ENCODE peak calls at places on chromosome 19, in five cellular contexts. G is bronchial epithelial cell, N is fibroblast of mammary gland, F is SK-N-SH, U is fibroblast of the aortic adventitia. V is an unnamed sample.

GRCh38 chr19:33616857-33617256 is 4.9 kb upstream of the CHST8 start:
- DNase-seq in G (no peak), N (no peak), F (no peak), U (no peak), V (no peak)

GRCh38 chr19:7606289-7606688 is 10.6 kb downstream of the CAMSAP3 start:
- DNase-seq in G (no peak), N (no peak), F (no peak), U (no peak), V (no peak)

GRCh38 chr19:11378319-11379189 is 4.1 kb downstream of the SWSAP1 start:
- DNase-seq in G (peak; percentile 86), N (peak; percentile 90), F (peak; percentile 72), U (peak; percentile 79), V (peak; percentile 81)

GRCh38 chr19:4971816-4972495 is 3.0 kb downstream of the KDM4B start:
- DNase-seq in G (no peak), N (no peak), F (peak; percentile 34), U (no peak), V (no peak)

GRCh38 chr19:42287017-42287825 is 14.7 kb upstream of the PRR19 start:
- DNase-seq in G (no peak), N (no peak), F (no peak), U (no peak), V (no peak)

GRCh38 chr19:29321116-29321515 is 108.2 kb upstream of the UQCRFS1 start:
- DNase-seq in G (no peak), N (no peak), F (no peak), U (no peak), V (no peak)

GRCh38 chr19:16288544-16288943 is 36.1 kb upstream of the KLF2 start:
- DNase-seq in G (no peak), N (peak; percentile 21), F (no peak), U (peak; percentile 40), V (no peak)

GRCh38 chr19:53165691-53166091 is 6.8 kb upstream of the ZNF347 start:
- DNase-seq in G (no peak), N (no peak), F (no peak), U (no peak), V (no peak)

GRCh38 chr19:38213911-38214625 is 10.0 kb downstream of the DPF1 start:
- DNase-seq in G (no peak), N (peak; percentile 29), F (no peak), U (peak; percentile 11), V (peak; percentile 27)

GRCh38 chr19:37953576-37954303 is 46.7 kb downstream of the SIPA1L3 start:
- DNase-seq in G (no peak), N (peak; percentile 27), F (no peak), U (peak; percentile 34), V (no peak)

GRCh38 chr19:55675661-55676354 is 782 bp downstream of the EPN1 start:
- DNase-seq in G (peak; percentile 4), N (no peak), F (no peak), U (no peak), V (no peak)

GRCh38 chr19:10812902-10813404 is 23.1 kb downstream of the TMED1 start:
- DNase-seq in G (peak; percentile 62), N (peak; percentile 97), F (no peak), U (peak; percentile 92), V (peak; percentile 97)

GRCh38 chr19:33245948-33246728 is 20.5 kb upstream of the SLC7A10 start:
- DNase-seq in G (no peak), N (no peak), F (peak; percentile 38), U (peak; percentile 43), V (no peak)

GRCh38 chr19:342801-343421 is 1.7 kb downstream of the MIER2 start:
- DNase-seq in G (peak; percentile 75), N (peak; percentile 98), F (no peak), U (peak; percentile 91), V (peak; percentile 84)

GRCh38 chr19:52542984-52543664 is 15.7 kb downstream of the ZNF808 start:
- DNase-seq in G (no peak), N (no peak), F (no peak), U (no peak), V (no peak)

GRCh38 chr19:1961545-1961878 is 20.5 kb downstream of the CSNK1G2 start:
- DNase-seq in G (no peak), N (no peak), F (no peak), U (no peak), V (no peak)

GRCh38 chr19:3098141-3098514 is 4.0 kb downstream of the GNA11 start:
- DNase-seq in G (no peak), N (peak; percentile 47), F (no peak), U (peak; percentile 51), V (no peak)

GRCh38 chr19:39223703-39224279 is 19.7 kb upstream of the SYCN start:
- DNase-seq in G (peak; percentile 18), N (peak; percentile 26), F (no peak), U (peak; percentile 20), V (peak; percentile 40)

GRCh38 chr19:15555759-15556633 is 47.7 kb downstream of the CYP4F22 start:
- DNase-seq in G (peak; percentile 75), N (peak; percentile 90), F (peak; percentile 93), U (peak; percentile 91), V (peak; percentile 78)

GRCh38 chr19:10237702-10238101 is 6.6 kb upstream of the S1PR2 start:
- DNase-seq in G (peak; percentile 65), N (no peak), F (no peak), U (no peak), V (no peak)

GRCh38 chr19:679418-680286 is 3.5 kb downstream of the FSTL3 start:
- DNase-seq in G (peak; percentile 63), N (peak; percentile 84), F (peak; percentile 83), U (peak; percentile 86), V (peak; percentile 37)

GRCh38 chr19:39263912-39264305 is 4.3 kb upstream of the IFNL2 start:
- DNase-seq in G (no peak), N (no peak), F (no peak), U (no peak), V (no peak)

GRCh38 chr19:14764401-14764800 is 14.0 kb downstream of the ADGRE2 start:
- DNase-seq in G (no peak), N (no peak), F (no peak), U (no peak), V (no peak)

DNA sequence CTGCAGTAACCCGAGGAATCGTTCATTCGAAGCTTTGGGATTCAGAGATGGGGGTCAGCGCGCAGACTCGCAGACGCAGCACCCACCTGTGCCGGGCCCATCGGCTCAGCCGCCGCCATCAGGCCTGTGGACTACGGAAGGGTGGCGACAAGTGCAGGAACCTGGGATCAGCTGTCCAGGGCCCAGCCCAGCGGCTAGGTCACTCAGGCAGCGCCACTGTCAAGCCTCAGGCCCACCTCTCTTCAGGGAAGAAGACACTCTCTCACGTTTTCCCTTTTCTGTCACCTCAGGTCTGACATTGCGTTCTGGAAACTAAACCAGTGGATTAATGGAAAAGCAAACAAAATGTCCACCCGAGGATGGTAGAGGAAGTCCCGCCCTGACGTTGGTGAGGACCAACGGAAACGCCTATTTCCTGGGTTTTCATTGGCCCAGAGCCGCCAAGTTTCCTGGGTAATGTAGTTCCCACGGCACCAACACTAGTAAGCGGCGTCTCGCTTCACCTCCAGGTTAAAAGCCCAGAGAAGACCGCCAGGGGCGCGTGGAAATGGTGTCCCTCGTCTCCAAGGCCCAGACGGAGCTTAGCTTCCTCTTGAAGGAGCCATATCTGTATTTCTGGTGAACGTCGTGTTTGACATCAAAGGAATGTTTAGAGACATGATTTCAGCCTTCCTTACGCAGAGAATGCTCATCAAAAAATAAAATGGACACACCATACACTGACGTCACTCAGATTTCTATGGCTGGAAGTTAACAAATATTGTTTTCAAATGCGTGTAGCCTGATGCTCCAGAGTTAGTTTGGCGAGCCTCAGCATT is at the start of gene ZNF772:
- DNase-seq in G (peak; percentile 94), N (peak; percentile 92), F (peak; percentile 88), U (peak; percentile 94), V (peak; percentile 82)
- TF ChIP-seq CTCF in G (peak; percentile 78), N (peak; percentile 52), F (peak; percentile 54), U (peak; percentile 81), V (peak; percentile 70)

DNA sequence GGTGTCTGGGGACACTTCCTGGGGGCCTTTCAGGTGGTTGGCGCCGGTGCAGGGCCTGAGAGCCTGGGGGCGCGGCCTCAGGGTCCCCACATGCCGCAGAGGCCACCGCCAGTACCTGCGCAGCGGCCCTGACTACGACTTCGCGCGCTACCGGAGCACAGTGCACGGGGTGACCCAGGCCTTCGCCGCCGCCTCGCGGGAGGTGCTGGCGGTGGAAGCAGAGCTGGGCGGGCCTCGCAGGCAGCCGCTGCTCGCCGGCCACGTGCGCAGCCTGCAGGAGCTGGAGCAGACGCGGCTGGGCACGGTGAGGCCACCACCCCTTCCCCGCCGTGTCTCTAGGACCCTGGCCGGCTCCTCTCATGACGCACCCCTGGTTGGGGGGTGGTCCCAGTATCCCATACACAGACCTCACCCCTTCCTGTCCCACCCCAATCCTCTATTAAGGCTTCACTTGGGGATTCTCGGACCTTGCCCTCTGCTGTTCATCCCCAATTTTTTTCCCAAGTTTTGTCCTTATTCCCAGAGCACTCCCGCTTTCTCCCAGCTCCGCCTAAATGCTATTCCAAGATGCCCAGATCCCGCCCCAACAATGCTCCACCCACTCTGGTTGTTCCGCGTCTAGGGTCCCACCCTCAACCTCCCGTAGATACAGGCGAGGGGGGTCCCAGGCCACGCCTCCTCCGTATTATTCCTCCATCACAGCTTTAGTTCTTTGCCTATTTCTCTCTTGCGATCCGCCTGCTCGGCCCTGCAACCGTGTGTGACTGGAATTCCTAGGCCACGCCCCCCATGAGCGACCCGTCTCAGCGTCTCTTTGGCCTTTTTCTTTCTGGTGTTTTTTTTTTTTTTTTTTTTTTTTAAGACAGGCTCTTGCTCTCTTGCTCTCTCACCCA is 1.0 kb downstream of the REX1BD start:
- DNase-seq in G (peak; percentile 41), N (peak; percentile 57), F (peak; percentile 85), U (peak; percentile 45), V (peak; percentile 54)
- TF ChIP-seq CTCF in G (peak; percentile 46), N (no peak), F (no peak), U (no peak), V (no peak)

GRCh38 chr19:57803594-57804325 is 11.0 kb downstream of the ZNF552 start:
- DNase-seq in G (peak; percentile 62), N (peak; percentile 62), F (peak; percentile 68), U (peak; percentile 66), V (peak; percentile 86)
- TF ChIP-seq CTCF in G (no peak), N (no peak), F (no peak), U (no peak), V (no peak)

GRCh38 chr19:46429999-46430398 is 1.3 kb upstream of the PNMA8C start:
- DNase-seq in G (no peak), N (no peak), F (no peak), U (no peak), V (no peak)

GRCh38 chr19:46427518-46427917 is 1.2 kb downstream of the PNMA8C start:
- DNase-seq in G (no peak), N (no peak), F (no peak), U (no peak), V (no peak)

GRCh38 chr19:46428278-46429141 is at the start of gene PNMA8C:
- DNase-seq in G (no peak), N (peak; percentile 45), F (peak; percentile 91), U (no peak), V (peak; percentile 25)

GRCh38 chr19:46435009-46435408 is 6.3 kb upstream of the PNMA8C start:
- DNase-seq in G (no peak), N (no peak), F (no peak), U (no peak), V (no peak)

DNA sequence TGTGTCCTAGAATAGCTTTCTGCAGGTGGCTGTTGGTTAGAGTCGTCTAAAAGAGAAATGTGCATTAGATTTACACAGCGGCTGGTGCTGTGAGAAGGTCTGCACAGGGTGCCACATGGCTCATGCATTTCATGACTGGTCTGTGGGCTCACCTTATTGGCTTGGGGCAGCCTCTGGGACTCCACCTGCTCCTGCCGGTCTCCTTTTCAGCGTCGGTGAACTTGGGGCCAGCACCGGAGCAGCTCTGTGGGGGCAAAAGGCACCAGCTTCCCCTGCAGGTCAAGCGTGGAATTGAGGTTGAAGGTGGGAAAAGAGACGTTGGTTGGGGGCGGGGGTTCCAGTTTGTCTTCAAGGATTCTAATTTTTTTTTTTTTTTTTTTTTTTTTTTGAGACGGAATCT is 3.1 kb upstream of the PNMA8C start:
- DNase-seq in G (no peak), N (no peak), F (no peak), U (no peak), V (no peak)
- TF ChIP-seq CTCF in G (no peak), N (no peak), F (no peak), U (no peak), V (peak; percentile 33)

GRCh38 chr19:46076031-46076880 is 35.5 kb upstream of the IGFL4 start:
- DNase-seq in G (no peak), N (no peak), F (no peak), U (no peak), V (no peak)
- TF ChIP-seq CTCF in G (no peak), N (no peak), F (peak; percentile 31), U (peak; percentile 22), V (peak; percentile 46)